ENCODE peak calls at places on chromosomes 3 and 15, in seven cellular contexts. C is GM10248; E is mucosa of descending colon; W is fibroblast of villous mesenchyme; X is pancreas; I is CD4-positive, alpha-beta T cell; L is PC-9. O is an unnamed sample.

GRCh38 chr3:60557122-60557521 is 694.1 kb downstream of the FHIT start:
- DNase-seq in E (no peak), I (no peak), X (no peak), C (no peak), L (no peak), W (no peak), O (no peak)

GRCh38 chr3:128835096-128835495 is 44.3 kb upstream of the ACAD9 start:
- DNase-seq in I (no peak), E (no peak), L (no peak), X (no peak), C (no peak), W (no peak), O (no peak)

GRCh38 chr3:101902041-101902440 is 52.7 kb downstream of the NFKBIZ start:
- DNase-seq in C (no peak), W (peak), X (no peak), L (peak), I (no peak), E (no peak), O (no peak)

GRCh38 chr3:179613807-179614206 is 9.2 kb downstream of the NDUFB5 start:
- DNase-seq in L (no peak), W (peak), E (no peak), I (no peak), C (no peak), X (no peak), O (no peak)

GRCh38 chr15:35557544-35557943 is 11.6 kb upstream of the DPH6 start:
- DNase-seq in E (no peak), L (peak), C (no peak), W (peak), I (no peak), X (no peak), O (no peak)

GRCh38 chr15:85755471-85755870 is 39.3 kb downstream of the KLHL25 start:
- DNase-seq in W (no peak), I (no peak), X (no peak), E (no peak), L (no peak), C (no peak), O (no peak)

GRCh38 chr15:72178976-72179585 is 18.5 kb downstream of the GRAMD2A start:
- DNase-seq in E (no peak), W (no peak), C (no peak), X (no peak), I (no peak), L (no peak), O (no peak)

GRCh38 chr3:195815169-195815771 is 3.5 kb upstream of the MUC4 start:
- DNase-seq in L (peak), I (no peak), W (no peak), C (no peak), E (no peak), X (no peak), O (no peak)

GRCh38 chr3:127670761-127671522 is 1.8 kb upstream of the ABTB1 start:
- DNase-seq in W (no peak), L (no peak), C (no peak), X (no peak), E (no peak), I (no peak), O (no peak)

GRCh38 chr15:96767703-96768434 is 437.4 kb downstream of the NR2F2 start:
- DNase-seq in W (peak), C (no peak), E (no peak), I (no peak), L (no peak), X (no peak), O (no peak)

GRCh38 chr3:37024092-37024491 is 30.8 kb downstream of the MLH1 start:
- DNase-seq in X (no peak), C (no peak), E (no peak), W (peak), I (no peak), L (no peak), O (no peak)

GRCh38 chr3:166274996-166275395 is 437.8 kb upstream of the BCHE start:
- DNase-seq in I (no peak), L (no peak), W (no peak), E (no peak), C (no peak), X (no peak), O (no peak)

GRCh38 chr3:195182470-195182795 is 88.5 kb downstream of the XXYLT1 start:
- DNase-seq in C (no peak), E (no peak), W (peak), I (no peak), X (no peak), L (no peak), O (no peak)

GRCh38 chr3:9179826-9180763 is 69.4 kb downstream of the SRGAP3 start:
- DNase-seq in E (peak), I (no peak), L (no peak), W (no peak), C (peak), X (no peak), O (no peak)

GRCh38 chr15:88450125-88450798 is 16.9 kb downstream of the MRPL46 start:
- DNase-seq in E (peak), L (no peak), X (peak), I (peak), W (peak), C (peak), O (peak)

GRCh38 chr3:133783762-133784161 is 21.9 kb upstream of the SRPRB start:
- DNase-seq in E (no peak), I (no peak), W (no peak), L (no peak), C (no peak), X (no peak), O (no peak)

GRCh38 chr3:37221407-37221806 is 47.0 kb upstream of the LRRFIP2 start:
- DNase-seq in C (no peak), E (no peak), X (no peak), L (peak), I (no peak), W (peak), O (no peak)

GRCh38 chr3:161510510-161511260 is 14.1 kb downstream of the OTOL1 start:
- DNase-seq in I (no peak), X (no peak), W (no peak), L (no peak), E (no peak), C (no peak), O (no peak)

GRCh38 chr15:45372032-45372995 is 6.0 kb downstream of the GATM start:
- DNase-seq in X (no peak), C (no peak), I (no peak), E (peak), W (no peak), L (no peak), O (no peak)

GRCh38 chr15:40047413-40048154 is 8.6 kb upstream of the SRP14 start:
- DNase-seq in X (peak), L (peak), I (peak), E (peak), C (peak), W (peak), O (peak)

GRCh38 chr3:190044142-190044541 is 76.6 kb downstream of the P3H2 start:
- DNase-seq in C (no peak), E (no peak), I (no peak), W (peak), X (no peak), L (no peak), O (no peak)

GRCh38 chr3:123341871-123342630 is 106.8 kb downstream of the ADCY5 start:
- DNase-seq in L (no peak), X (no peak), E (no peak), W (no peak), I (no peak), C (no peak), O (peak)

GRCh38 chr3:129485681-129486056 is 42.8 kb upstream of the RHO start:
- DNase-seq in I (no peak), L (peak), C (no peak), E (peak), W (peak), X (no peak), O (peak)

GRCh38 chr15:94135748-94136147 is 95.6 kb upstream of the MCTP2 start:
- DNase-seq in W (peak), E (no peak), C (no peak), I (no peak), X (no peak), L (no peak), O (no peak)

GRCh38 chr3:32818431-32819085 is 761 bp downstream of the TRIM71 start:
- DNase-seq in I (no peak), W (no peak), C (no peak), E (no peak), X (no peak), L (no peak), O (no peak)

GRCh38 chr3:139939681-139940190 is 4.8 kb downstream of the CLSTN2 start:
- DNase-seq in W (no peak), I (no peak), L (no peak), C (no peak), X (no peak), E (no peak), O (no peak)

GRCh38 chr15:100733786-100734185 is 131.4 kb downstream of the ASB7 start:
- DNase-seq in W (no peak), L (no peak), I (no peak), E (no peak), C (no peak), X (no peak), O (no peak)

GRCh38 chr3:66763294-66763693 is 234.8 kb upstream of the KBTBD8 start:
- DNase-seq in E (no peak), W (peak), I (no peak), L (peak), X (no peak), C (no peak), O (no peak)

GRCh38 chr3:10816019-10816862 is at the start of gene SLC6A11:
- DNase-seq in X (peak), E (no peak), L (no peak), C (no peak), W (no peak), I (no peak), O (no peak)

GRCh38 chr15:101288905-101289513 is 6.0 kb downstream of the SNRPA1 start:
- DNase-seq in X (no peak), C (no peak), E (peak), L (peak), I (no peak), W (peak), O (no peak)

GRCh38 chr15:84979651-84980050 is 2.0 kb upstream of the PDE8A start:
- DNase-seq in W (no peak), E (peak), I (no peak), X (peak), C (no peak), L (no peak), O (peak)

GRCh38 chr3:88203537-88204143 is 53.9 kb downstream of the C3orf38 start:
- DNase-seq in L (no peak), I (peak), C (peak), X (peak), E (peak), W (peak), O (peak)
- TF ChIP-seq CTCF in L (peak), I (peak), C (peak), X (peak), E (peak), W (peak), O (peak)

DNA sequence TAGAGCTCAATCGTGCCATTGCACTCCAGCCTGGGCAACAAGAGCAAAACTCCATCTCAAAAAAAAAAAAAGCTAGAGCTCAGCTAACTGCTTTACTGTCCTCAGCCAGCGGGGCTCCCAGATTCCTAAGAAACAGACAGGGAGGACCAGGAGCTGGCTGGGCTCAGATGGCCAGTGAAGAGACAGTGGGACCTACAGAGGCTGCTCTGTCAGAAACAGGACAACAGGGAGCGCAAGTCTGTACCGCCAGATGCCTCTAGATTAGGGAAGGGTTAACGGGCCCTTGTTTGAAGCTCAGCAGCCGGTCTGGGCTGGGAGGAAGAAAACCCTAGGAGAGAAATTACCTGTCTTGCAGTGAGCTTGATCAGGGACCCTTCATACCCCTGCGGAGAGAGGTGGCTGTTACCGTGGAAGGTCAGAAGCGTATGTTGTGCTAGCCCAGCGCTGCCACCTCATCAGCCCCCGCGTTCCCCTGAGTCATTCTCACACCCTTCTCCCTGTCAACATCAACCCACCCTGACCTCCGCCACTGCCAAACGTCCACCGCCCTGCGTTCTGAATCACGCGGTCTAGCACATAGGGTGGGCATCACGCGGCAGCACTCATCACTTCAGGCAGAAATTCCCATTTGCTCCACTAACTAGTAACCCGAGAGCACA is 25.3 kb downstream of the RBPMS2 start:
- DNase-seq in W (peak), L (no peak), I (no peak), E (no peak), C (no peak), X (no peak), O (peak)
- TF ChIP-seq CTCF in W (peak), L (no peak), I (no peak), E (no peak), C (no peak), X (no peak), O (peak)

GRCh38 chr15:65916664-65917406 is 47.5 kb downstream of the RAB11A start:
- DNase-seq in L (no peak), C (peak), W (peak), I (no peak), X (peak), E (peak), O (peak)
- TF ChIP-seq CTCF in L (peak), C (peak), W (peak), I (no peak), X (peak), E (no peak), O (peak)

GRCh38 chr15:41774062-41774872 is at the start of gene MAPKBP1:
- DNase-seq in E (peak), W (peak), X (peak), L (peak), C (peak), I (peak), O (peak)

GRCh38 chr15:41773729-41774061 is 589 bp upstream of the MAPKBP1 start:
- DNase-seq in X (no peak), W (no peak), L (no peak), I (no peak), C (no peak), E (no peak), O (no peak)

GRCh38 chr15:41774873-41775417 is 661 bp downstream of the MAPKBP1 start:
- DNase-seq in E (peak), W (no peak), L (no peak), X (no peak), I (no peak), C (no peak), O (no peak)

GRCh38 chr15:41773332-41773728 is 954 bp upstream of the MAPKBP1 start:
- DNase-seq in X (no peak), W (no peak), C (no peak), E (no peak), I (no peak), L (no peak), O (no peak)

GRCh38 chr15:41772720-41773331 is 1.5 kb upstream of the MAPKBP1 start:
- DNase-seq in C (peak), W (peak), L (peak), X (no peak), E (peak), I (peak), O (no peak)
- TF ChIP-seq CTCF in C (peak), W (peak), L (peak), X (peak), E (peak), I (peak), O (peak)

DNA sequence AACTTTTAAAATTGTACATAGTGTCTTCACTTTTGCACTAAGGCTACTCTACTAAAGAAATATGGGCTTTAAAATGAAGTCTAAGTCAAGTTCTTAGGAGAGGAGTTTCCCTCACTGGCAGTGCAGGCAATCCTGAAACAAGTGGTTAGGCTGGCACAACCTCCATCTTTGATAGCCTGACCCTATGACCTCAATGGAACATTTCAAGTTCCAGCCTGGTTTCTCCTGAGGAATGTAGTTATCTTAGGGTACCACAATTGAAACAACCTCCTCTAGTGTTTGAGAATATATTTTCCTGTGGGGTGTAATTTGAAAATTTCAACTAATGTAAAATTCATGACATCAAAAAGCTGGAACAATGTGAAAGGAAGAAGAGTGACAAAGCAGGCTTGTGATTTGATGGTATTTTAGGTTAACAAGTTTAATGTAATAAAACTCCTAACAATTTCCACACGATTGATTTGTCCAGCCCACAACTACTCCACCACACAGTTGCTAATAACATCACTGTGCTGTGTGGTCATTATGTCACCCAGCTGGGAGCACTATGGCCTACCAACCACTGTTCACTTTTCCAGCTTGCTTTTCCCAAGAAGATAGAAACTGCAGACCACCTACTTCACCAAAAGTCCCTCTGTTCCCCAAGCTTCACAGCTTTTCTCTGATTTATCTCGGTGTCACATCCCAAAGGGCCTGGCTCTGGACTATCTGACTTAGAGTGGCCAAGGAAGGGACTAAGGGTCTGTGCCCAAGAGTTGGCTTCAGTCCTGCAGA is 1.8 kb downstream of the WWTR1 start:
- DNase-seq in L (no peak), X (no peak), W (peak), C (no peak), I (no peak), E (no peak), O (no peak)
- TF ChIP-seq CTCF in L (no peak), X (no peak), W (no peak), C (no peak), I (no peak), E (no peak), O (no peak)

GRCh38 chr3:111282024-111282423 is 210.4 kb downstream of the NECTIN3 start:
- DNase-seq in I (no peak), X (no peak), W (no peak), L (no peak), E (no peak), C (no peak), O (no peak)

GRCh38 chr3:111278961-111279360 is 207.3 kb downstream of the NECTIN3 start:
- DNase-seq in C (no peak), W (no peak), L (no peak), E (no peak), I (no peak), X (no peak), O (no peak)

GRCh38 chr3:111283165-111283564 is 211.5 kb downstream of the NECTIN3 start:
- DNase-seq in L (no peak), E (no peak), W (no peak), I (no peak), C (no peak), X (no peak), O (no peak)

GRCh38 chr3:111277226-111277625 is 205.6 kb downstream of the NECTIN3 start:
- DNase-seq in E (no peak), I (no peak), X (no peak), L (no peak), W (peak), C (no peak), O (no peak)
- TF ChIP-seq CTCF in E (no peak), I (no peak), X (no peak), L (no peak), W (peak), C (no peak), O (no peak)

O was measured in left ventricle myocardium inferior.